ENCODE peak calls at places on chromosomes 3 and 15, in six cellular contexts. E is suprapubic skin, A is tibial nerve, M is heart left ventricle, T is PC-9, V is uterus. U is an unnamed sample.

GRCh38 chr3:134373278-134373941 is 837 bp downstream of the AMOTL2 start:
- DNase-seq in E (peak; percentile 90), A (peak; percentile 91), M (peak; percentile 87), T (peak; percentile 81), V (peak; percentile 95), U (peak; percentile 92)

GRCh38 chr3:122560680-122561079 is 3.4 kb downstream of the PARP9 start:
- DNase-seq in E (no peak), A (peak; percentile 50), M (no peak), T (peak; percentile 36), V (peak; percentile 49), U (no peak)

GRCh38 chr15:61057376-61057775 is 171.7 kb downstream of the RORA start:
- DNase-seq in E (no peak), A (no peak), M (no peak), T (no peak), V (no peak), U (no peak)

GRCh38 chr3:115341208-115341607 is 194.1 kb upstream of the ZBTB20 start:
- DNase-seq in E (no peak), A (no peak), M (no peak), T (peak; percentile 21), V (no peak), U (no peak)

GRCh38 chr3:99868438-99868723 is 50.7 kb downstream of the CMSS1 start:
- DNase-seq in E (no peak), A (no peak), M (no peak), T (no peak), V (no peak), U (no peak)

GRCh38 chr3:142888099-142888483 is 792 bp downstream of the PCOLCE2 start:
- DNase-seq in E (no peak), A (peak; percentile 38), M (peak; percentile 63), T (no peak), V (no peak), U (no peak)

GRCh38 chr15:96327155-96327741 is 3.3 kb upstream of the NR2F2 start:
- DNase-seq in E (no peak), A (peak; percentile 65), M (no peak), T (peak; percentile 33), V (peak; percentile 68), U (no peak)

GRCh38 chr3:14948609-14949038 is 1.2 kb downstream of the NR2C2 start:
- DNase-seq in E (no peak), A (no peak), M (no peak), T (no peak), V (no peak), U (no peak)

GRCh38 chr15:55389276-55389631 is 18.9 kb downstream of the CCPG1 start:
- DNase-seq in E (no peak), A (no peak), M (no peak), T (no peak), V (no peak), U (no peak)

GRCh38 chr15:53527996-53528395 is 231.5 kb downstream of the WDR72 start:
- DNase-seq in E (no peak), A (no peak), M (no peak), T (no peak), V (no peak), U (no peak)

GRCh38 chr15:83483612-83484011 is 36.5 kb downstream of the SH3GL3 start:
- DNase-seq in E (no peak), A (no peak), M (no peak), T (no peak), V (no peak), U (no peak)

GRCh38 chr3:189171707-189172106 is at the start of gene TPRG1:
- DNase-seq in E (no peak), A (no peak), M (no peak), T (no peak), V (no peak), U (no peak)

GRCh38 chr3:177522051-177522450 is 324.8 kb upstream of the TBL1XR1 start:
- DNase-seq in E (no peak), A (no peak), M (no peak), T (no peak), V (no peak), U (no peak)

GRCh38 chr15:99110581-99111320 is 5.9 kb downstream of the SYNM start:
- DNase-seq in E (no peak), A (no peak), M (no peak), T (no peak), V (peak; percentile 40), U (peak; percentile 41)

GRCh38 chr3:166283856-166284255 is 446.6 kb upstream of the BCHE start:
- DNase-seq in E (no peak), A (no peak), M (no peak), T (peak; percentile 26), V (no peak), U (no peak)

GRCh38 chr3:18418173-18418572 is 7.0 kb downstream of the SATB1 start:
- DNase-seq in E (no peak), A (no peak), M (no peak), T (no peak), V (no peak), U (no peak)
- H3K4me3 ChIP-seq in E (no peak overlapping the region), A (peak overlapping the region; percentile 2), M (no peak overlapping the region), T (no peak overlapping the region), V (no peak overlapping the region), U (no peak overlapping the region)

GRCh38 chr3:181709537-181710279 is 2.0 kb upstream of the SOX2 start:
- DNase-seq in E (no peak), A (peak; percentile 85), M (peak; percentile 64), T (peak; percentile 86), V (peak; percentile 56), U (peak; percentile 92)
- H3K27me3 ChIP-seq in E (peaks cover 100% of the 10 kb centered on the region), A (peaks cover 97% of the 10 kb centered on the region), M (peaks cover 65% of the 10 kb centered on the region), T (peaks cover 22% of the 10 kb centered on the region), V (peaks cover 91% of the 10 kb centered on the region), U (no peaks in the 10 kb centered on the region)

GRCh38 chr3:129343643-129344360 is 65.1 kb downstream of the HMCES start:
- DNase-seq in E (peak; percentile 63), A (no peak), M (no peak), T (peak; percentile 63), V (no peak), U (peak; percentile 61)
- H3K4me3 ChIP-seq in E (peak overlapping the region; percentile 38), A (peak overlapping the region; percentile 19), M (no peak overlapping the region), T (no peak overlapping the region), V (no peak overlapping the region), U (no peak overlapping the region)

DNA sequence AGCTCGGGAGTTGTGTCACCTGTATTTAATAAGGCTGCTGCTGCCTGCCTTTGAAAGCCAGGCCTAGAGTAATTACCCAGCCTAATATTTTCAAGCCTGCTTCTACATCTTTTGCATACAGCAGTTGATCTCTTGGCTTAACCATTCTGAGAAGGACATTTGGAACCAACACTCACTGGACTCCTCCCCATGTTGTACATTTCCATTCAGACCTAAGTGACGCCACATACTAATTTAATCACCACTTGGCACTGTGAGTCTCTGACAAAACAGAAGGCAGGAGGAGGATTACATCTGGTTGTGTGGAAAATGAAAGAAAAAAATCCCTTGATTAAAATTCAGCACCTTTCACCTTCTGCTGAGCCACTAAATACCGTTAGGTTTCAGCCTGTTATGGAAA is 102.2 kb upstream of the ARRDC4 start:
- DNase-seq in E (no peak), A (no peak), M (no peak), T (no peak), V (no peak), U (no peak)
- H3K27me3 ChIP-seq in E (no peaks in the 10 kb centered on the region), A (no peaks in the 10 kb centered on the region), M (no peaks in the 10 kb centered on the region), T (no peaks in the 10 kb centered on the region), V (no peaks in the 10 kb centered on the region), U (no peaks in the 10 kb centered on the region)

DNA sequence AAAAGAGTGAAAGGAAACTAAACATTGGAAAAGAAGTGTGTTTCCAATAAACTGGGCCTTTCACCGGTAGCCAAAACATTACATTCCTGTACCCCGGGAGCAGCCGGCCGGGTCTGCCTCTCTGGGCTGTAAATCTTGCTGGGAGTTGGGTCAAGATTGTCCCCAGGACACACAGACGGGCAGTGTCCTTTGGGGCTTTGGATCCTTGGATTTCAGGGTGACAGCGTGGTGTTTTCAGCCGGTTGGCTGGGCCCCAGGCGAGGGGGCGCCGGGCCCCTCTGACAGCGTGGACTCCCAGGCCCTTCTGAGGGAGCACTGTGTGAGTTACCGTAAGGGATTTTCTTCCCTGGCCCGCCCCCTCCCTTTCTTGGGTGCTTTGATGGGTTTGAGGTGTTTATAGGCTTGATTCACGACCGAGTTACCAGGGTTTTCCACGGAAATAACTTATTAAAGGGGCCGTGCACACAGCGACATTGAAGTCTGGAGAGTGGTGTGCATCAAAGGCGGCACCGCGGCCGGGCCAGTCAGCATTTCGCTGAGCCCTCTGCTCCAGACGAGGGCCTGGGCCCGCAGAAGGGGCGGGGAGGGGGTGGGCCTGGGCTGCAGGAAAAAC is 27.4 kb downstream of the SMAD6 start:
- DNase-seq in E (no peak), A (no peak), M (no peak), T (no peak), V (peak; percentile 76), U (no peak)
- H3K4me3 ChIP-seq in E (peak overlapping the region; percentile 26), A (peak overlapping the region; percentile 7), M (no peak overlapping the region), T (no peak overlapping the region), V (peak overlapping the region; percentile 30), U (no peak overlapping the region)

GRCh38 chr3:27720899-27721716 is 1.0 kb downstream of the EOMES start:
- DNase-seq in E (no peak), A (no peak), M (peak; percentile 52), T (no peak), V (no peak), U (no peak)

GRCh38 chr3:27723803-27724458 is 1.8 kb upstream of the EOMES start:
- DNase-seq in E (no peak), A (no peak), M (no peak), T (no peak), V (no peak), U (no peak)

GRCh38 chr3:27722957-27723802 is 1.1 kb upstream of the EOMES start:
- DNase-seq in E (no peak), A (no peak), M (no peak), T (no peak), V (no peak), U (no peak)

GRCh38 chr3:27720029-27720518 is 2.0 kb downstream of the EOMES start:
- DNase-seq in E (no peak), A (no peak), M (no peak), T (no peak), V (no peak), U (no peak)

GRCh38 chr3:27721717-27722564 is at the start of gene EOMES:
- DNase-seq in E (no peak), A (no peak), M (peak; percentile 72), T (peak; percentile 34), V (no peak), U (no peak)
- H3K27me3 ChIP-seq in E (peaks cover 97% of the 10 kb centered on the region), A (peaks cover 98% of the 10 kb centered on the region), M (peaks cover 64% of the 10 kb centered on the region), T (no peaks in the 10 kb centered on the region), V (peaks cover 48% of the 10 kb centered on the region), U (no peaks in the 10 kb centered on the region)